ENCODE peak calls at places on chromosomes 13 and 19, in eight cellular contexts. J, F, G, B, Z, R, S and L are unnamed samples.

GRCh38 chr13:41652735-41653361 is 195.5 kb downstream of the RGCC start:
- DNase-seq in J (no peak), F (no peak), G (no peak), B (peak; percentile 88), Z (no peak), R (peak; percentile 41), S (no peak), L (no peak)

GRCh38 chr19:51139299-51140018 is 2.6 kb upstream of the SIGLEC7 start:
- DNase-seq in J (no peak), F (no peak), G (no peak), B (no peak), Z (no peak), R (no peak), S (no peak), L (no peak)

GRCh38 chr19:46745521-46746280 is at the start of gene FKRP:
- DNase-seq in J (peak; percentile 16), F (no peak), G (no peak), B (no peak), Z (no peak), R (no peak), S (no peak), L (no peak)

GRCh38 chr13:46405457-46405856 is 18.4 kb upstream of the RUBCNL start:
- DNase-seq in J (no peak), F (no peak), G (no peak), B (no peak), Z (no peak), R (no peak), S (no peak), L (no peak)

GRCh38 chr19:11995174-11995573 is 30.3 kb downstream of the ZNF763 start:
- DNase-seq in J (no peak), F (no peak), G (no peak), B (no peak), Z (no peak), R (no peak), S (no peak), L (no peak)

GRCh38 chr13:111228262-111229144 is 91.9 kb upstream of the TEX29 start:
- DNase-seq in J (no peak), F (no peak), G (peak; percentile 92), B (no peak), Z (no peak), R (no peak), S (no peak), L (no peak)

GRCh38 chr19:12202250-12202649 is 39.4 kb downstream of the ZNF136 start:
- DNase-seq in J (peak; percentile 6), F (peak; percentile 31), G (no peak), B (no peak), Z (no peak), R (no peak), S (peak; percentile 52), L (no peak)

GRCh38 chr13:30616927-30617314 is 799 bp upstream of the USPL1 start:
- DNase-seq in J (peak; percentile 21), F (no peak), G (peak; percentile 85), B (peak; percentile 92), Z (peak; percentile 81), R (peak; percentile 69), S (peak; percentile 65), L (peak; percentile 94)

GRCh38 chr13:94129490-94129894 is 350.0 kb downstream of the DCT start:
- DNase-seq in J (no peak), F (no peak), G (no peak), B (no peak), Z (no peak), R (no peak), S (no peak), L (no peak)

GRCh38 chr13:43663474-43664090 is 123.2 kb downstream of the ENOX1 start:
- DNase-seq in J (no peak), F (no peak), G (no peak), B (no peak), Z (no peak), R (no peak), S (no peak), L (no peak)

GRCh38 chr13:32824671-32825070 is 191.6 kb upstream of the KL start:
- DNase-seq in J (no peak), F (peak; percentile 75), G (no peak), B (no peak), Z (no peak), R (peak; percentile 73), S (no peak), L (peak; percentile 37)

GRCh38 chr13:27971776-27972618 is 2.9 kb upstream of the CDX2 start:
- DNase-seq in J (no peak), F (no peak), G (peak; percentile 48), B (no peak), Z (peak; percentile 34), R (no peak), S (no peak), L (no peak)

GRCh38 chr13:34207872-34208271 is 389.9 kb downstream of the RFC3 start:
- DNase-seq in J (no peak), F (no peak), G (no peak), B (no peak), Z (no peak), R (no peak), S (no peak), L (no peak)

GRCh38 chr13:98172570-98173405 is 4.3 kb downstream of the RNF113B start:
- DNase-seq in J (no peak), F (no peak), G (no peak), B (no peak), Z (no peak), R (no peak), S (no peak), L (no peak)

GRCh38 chr19:10111405-10111811 is at the start of gene P2RY11:
- DNase-seq in J (no peak), F (no peak), G (no peak), B (no peak), Z (no peak), R (no peak), S (peak; percentile 67), L (no peak)
- H3K27ac ChIP-seq in J (peak within 1 kb of the TSS; percentile 77), F (no peak within 1 kb of the TSS), G (no peak within 1 kb of the TSS), B (no peak within 1 kb of the TSS), Z (no peak within 1 kb of the TSS), R (peak within 1 kb of the TSS; percentile 73), S (peak within 1 kb of the TSS; percentile 53), L (no peak within 1 kb of the TSS)

DNA sequence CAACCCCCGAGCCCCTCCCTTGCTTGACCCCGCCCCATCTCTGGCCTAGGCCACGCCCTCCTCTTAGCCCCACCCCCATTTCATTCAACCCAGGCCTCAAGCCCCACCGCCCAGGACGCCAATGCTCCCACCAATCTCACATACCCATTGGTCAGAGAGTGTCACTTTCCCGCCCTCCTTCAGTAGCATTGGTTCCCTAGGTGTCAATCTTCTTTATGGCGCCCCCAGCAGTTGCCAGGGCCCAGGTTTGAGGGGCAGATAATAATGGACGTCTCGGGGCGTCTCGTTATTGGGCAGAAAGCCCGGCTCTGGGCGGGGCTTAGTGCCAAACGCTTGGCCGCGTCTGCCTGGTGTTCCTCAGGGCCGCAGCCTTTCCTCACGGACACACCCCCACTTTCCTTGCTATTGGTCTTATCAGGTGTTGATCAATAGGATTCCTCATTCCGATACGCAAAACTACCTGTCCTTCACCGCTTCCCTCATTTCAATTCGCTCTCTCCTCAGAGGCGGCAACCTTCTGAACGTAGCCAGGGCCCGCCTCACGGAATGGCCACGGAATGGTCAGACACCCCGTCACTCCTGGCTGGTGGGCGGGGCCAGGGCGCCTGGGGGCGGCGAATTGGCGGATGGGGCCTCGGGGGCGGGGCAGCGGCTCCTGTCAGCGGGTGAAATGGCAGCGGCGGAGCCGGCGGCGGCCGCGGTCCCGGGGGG is at the start of gene EVI5L:
- DNase-seq in J (peak; percentile 100), F (peak; percentile 100), G (peak; percentile 99), B (peak; percentile 100), Z (peak; percentile 99), R (peak; percentile 99), S (peak; percentile 99), L (peak; percentile 100)
- H3K27ac ChIP-seq in J (peak within 1 kb of the TSS; percentile 9), F (no peak within 1 kb of the TSS), G (no peak within 1 kb of the TSS), B (peak within 1 kb of the TSS; percentile 13), Z (peak within 1 kb of the TSS; percentile 37), R (peak within 1 kb of the TSS; percentile 94), S (no peak within 1 kb of the TSS), L (peak within 1 kb of the TSS; percentile 59)

GRCh38 chr13:29508874-29509249 is 86.6 kb downstream of the SLC7A1 start:
- DNase-seq in J (no peak), F (no peak), G (no peak), B (no peak), Z (no peak), R (no peak), S (no peak), L (no peak)

GRCh38 chr13:29509999-29510586 is 85.4 kb downstream of the SLC7A1 start:
- DNase-seq in J (no peak), F (no peak), G (no peak), B (no peak), Z (no peak), R (no peak), S (no peak), L (no peak)

GRCh38 chr13:29511980-29512379 is 83.5 kb downstream of the SLC7A1 start:
- DNase-seq in J (no peak), F (no peak), G (no peak), B (no peak), Z (no peak), R (no peak), S (no peak), L (no peak)

GRCh38 chr13:29511439-29511814 is 84.1 kb downstream of the SLC7A1 start:
- DNase-seq in J (no peak), F (no peak), G (no peak), B (no peak), Z (no peak), R (no peak), S (no peak), L (no peak)

DNA sequence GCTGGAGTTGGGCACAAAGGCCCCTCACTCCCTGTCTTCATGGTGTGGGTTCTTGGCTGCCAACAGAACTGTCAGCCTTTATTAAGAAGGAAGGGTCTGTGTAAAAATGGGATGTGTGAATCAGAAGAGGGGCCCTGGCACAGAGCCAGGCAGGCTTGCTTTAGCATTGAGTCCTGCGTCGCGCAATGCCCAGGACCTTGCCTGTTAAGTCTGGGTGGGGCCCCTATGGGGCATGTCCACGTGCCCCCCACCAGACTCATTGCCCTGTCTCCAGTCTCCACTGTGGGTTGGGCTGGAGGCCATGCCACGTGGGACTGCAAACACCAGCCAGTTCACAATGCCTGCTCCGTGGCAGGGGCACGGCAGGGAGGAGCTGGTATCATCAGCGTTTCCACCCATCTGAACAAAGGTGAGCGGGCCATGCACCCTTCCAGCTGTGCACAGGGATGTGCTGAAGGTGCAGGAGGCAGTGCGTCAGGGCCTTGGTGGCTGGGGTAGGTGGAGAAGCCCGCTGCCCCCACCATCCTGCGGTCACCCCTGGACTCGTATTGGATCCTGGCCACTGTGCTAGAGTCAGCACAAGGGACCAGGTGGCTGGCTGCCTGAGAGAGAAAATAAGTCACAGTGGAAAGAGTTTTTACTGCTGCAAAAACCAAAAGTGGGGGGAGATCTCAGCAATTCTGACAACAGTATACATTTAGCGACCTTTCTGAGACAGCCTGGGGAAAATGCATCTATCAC is 84.6 kb downstream of the SLC7A1 start:
- DNase-seq in J (no peak), F (no peak), G (no peak), B (no peak), Z (no peak), R (no peak), S (no peak), L (no peak)
- H3K27ac ChIP-seq in J (no peak overlapping the region), F (no peak overlapping the region), G (no peak overlapping the region), B (no peak overlapping the region), Z (no peak overlapping the region), R (peak overlapping the region; percentile 48), S (no peak overlapping the region), L (no peak overlapping the region)

DNA sequence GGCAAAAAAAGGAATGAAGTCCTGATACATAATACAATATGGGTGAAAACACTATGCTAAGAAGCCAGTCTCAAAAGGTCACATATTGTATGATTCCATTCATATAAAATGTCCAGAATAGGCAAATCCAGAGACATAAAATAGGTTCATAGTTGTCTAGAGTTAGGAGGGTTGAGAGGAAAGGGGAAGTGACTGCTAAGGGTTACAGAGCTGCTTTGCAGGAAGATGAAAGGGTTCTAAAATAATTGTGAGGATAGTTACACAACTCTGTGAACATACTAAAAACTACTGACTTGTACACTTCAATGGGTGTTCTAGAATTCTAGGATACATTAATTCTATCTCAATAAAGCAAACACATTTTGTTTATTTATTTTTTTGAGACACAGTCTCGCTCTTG is 25.7 kb downstream of the CAB39L start:
- DNase-seq in J (no peak), F (no peak), G (no peak), B (no peak), Z (no peak), R (no peak), S (no peak), L (no peak)
- H3K27ac ChIP-seq in J (no peak overlapping the region), F (no peak overlapping the region), G (no peak overlapping the region), B (no peak overlapping the region), Z (no peak overlapping the region), R (no peak overlapping the region), S (no peak overlapping the region), L (no peak overlapping the region)